ENCODE peak calls at places on chromosomes 3 and 15, in nine cellular contexts. One of them, this sample, is unnamed. For H3K9me3, the result is how much of the 10 kb centered on the place peaks cover.

GRCh38 chr3:89859738-89860137 is 752.3 kb downstream of the EPHA3 start:
- DNase-seq in HCT116: no peak
- DNase-seq in sigmoid colon: no peak
- DNase-seq in breast epithelium: no peak
- DNase-seq in H1: no peak
- DNase-seq in stomach: no peak
- DNase-seq in upper lobe of left lung: no peak
- DNase-seq in transverse colon: no peak
- DNase-seq in K562: no peak
- DNase-seq in this sample: no peak

GRCh38 chr3:39121626-39122025 is 14.1 kb downstream of the TTC21A start:
- DNase-seq in sigmoid colon: no peak
- DNase-seq in H1: no peak
- DNase-seq in upper lobe of left lung: no peak
- DNase-seq in transverse colon: no peak
- DNase-seq in breast epithelium: peak
- DNase-seq in K562: no peak
- DNase-seq in stomach: no peak
- DNase-seq in HCT116: no peak
- DNase-seq in this sample: peak

GRCh38 chr3:177679568-177680441 is 482.5 kb upstream of the TBL1XR1 start:
- DNase-seq in sigmoid colon: no peak
- DNase-seq in HCT116: no peak
- DNase-seq in upper lobe of left lung: no peak
- DNase-seq in H1: no peak
- DNase-seq in transverse colon: no peak
- DNase-seq in stomach: no peak
- DNase-seq in K562: peak
- DNase-seq in breast epithelium: no peak
- DNase-seq in this sample: no peak

GRCh38 chr15:65175511-65175910 is 9.6 kb downstream of the CLPX start:
- DNase-seq in stomach: no peak
- DNase-seq in K562: no peak
- DNase-seq in H1: no peak
- DNase-seq in transverse colon: no peak
- DNase-seq in HCT116: no peak
- DNase-seq in sigmoid colon: no peak
- DNase-seq in upper lobe of left lung: no peak
- DNase-seq in breast epithelium: no peak
- DNase-seq in this sample: no peak

GRCh38 chr3:166177130-166177529 is 339.9 kb upstream of the BCHE start:
- DNase-seq in H1: no peak
- DNase-seq in stomach: no peak
- DNase-seq in sigmoid colon: no peak
- DNase-seq in transverse colon: no peak
- DNase-seq in K562: no peak
- DNase-seq in breast epithelium: no peak
- DNase-seq in HCT116: no peak
- DNase-seq in upper lobe of left lung: no peak
- DNase-seq in this sample: no peak

GRCh38 chr3:45491344-45491743 is 103.0 kb downstream of the LARS2 start:
- DNase-seq in transverse colon: no peak
- DNase-seq in H1: no peak
- DNase-seq in HCT116: no peak
- DNase-seq in breast epithelium: no peak
- DNase-seq in upper lobe of left lung: no peak
- DNase-seq in sigmoid colon: no peak
- DNase-seq in stomach: no peak
- DNase-seq in K562: no peak
- DNase-seq in this sample: no peak

GRCh38 chr3:170493712-170494182 is 75.1 kb downstream of the CLDN11 start:
- DNase-seq in HCT116: no peak
- DNase-seq in transverse colon: no peak
- DNase-seq in H1: no peak
- DNase-seq in K562: no peak
- DNase-seq in upper lobe of left lung: no peak
- DNase-seq in breast epithelium: no peak
- DNase-seq in stomach: no peak
- DNase-seq in sigmoid colon: peak
- DNase-seq in this sample: no peak

GRCh38 chr3:80451393-80451792 is 683.6 kb upstream of the ROBO1 start:
- DNase-seq in stomach: no peak
- DNase-seq in sigmoid colon: no peak
- DNase-seq in H1: no peak
- DNase-seq in K562: no peak
- DNase-seq in upper lobe of left lung: no peak
- DNase-seq in breast epithelium: no peak
- DNase-seq in HCT116: no peak
- DNase-seq in transverse colon: no peak
- DNase-seq in this sample: no peak

GRCh38 chr3:58585994-58586393 is 8.8 kb upstream of the FAM107A start:
- DNase-seq in upper lobe of left lung: no peak
- DNase-seq in HCT116: no peak
- DNase-seq in transverse colon: no peak
- DNase-seq in sigmoid colon: no peak
- DNase-seq in H1: no peak
- DNase-seq in breast epithelium: no peak
- DNase-seq in stomach: no peak
- DNase-seq in K562: no peak
- DNase-seq in this sample: no peak

GRCh38 chr3:71707600-71707999 is 17.6 kb downstream of the EIF4E3 start:
- DNase-seq in K562: no peak
- DNase-seq in stomach: no peak
- DNase-seq in HCT116: no peak
- DNase-seq in sigmoid colon: no peak
- DNase-seq in H1: no peak
- DNase-seq in upper lobe of left lung: no peak
- DNase-seq in breast epithelium: no peak
- DNase-seq in transverse colon: no peak
- DNase-seq in this sample: no peak

GRCh38 chr3:148229107-148229506 is 468.6 kb upstream of the AGTR1 start:
- DNase-seq in upper lobe of left lung: no peak
- DNase-seq in HCT116: no peak
- DNase-seq in transverse colon: no peak
- DNase-seq in stomach: no peak
- DNase-seq in H1: no peak
- DNase-seq in breast epithelium: no peak
- DNase-seq in K562: no peak
- DNase-seq in sigmoid colon: no peak
- DNase-seq in this sample: no peak

GRCh38 chr3:152942366-152942765 is 107.4 kb downstream of the P2RY1 start:
- DNase-seq in upper lobe of left lung: no peak
- DNase-seq in H1: no peak
- DNase-seq in HCT116: no peak
- DNase-seq in sigmoid colon: no peak
- DNase-seq in stomach: no peak
- DNase-seq in K562: no peak
- DNase-seq in breast epithelium: no peak
- DNase-seq in transverse colon: no peak
- DNase-seq in this sample: no peak

GRCh38 chr3:158458464-158458863 is 112.5 kb upstream of the MLF1 start:
- DNase-seq in H1: no peak
- DNase-seq in HCT116: no peak
- DNase-seq in stomach: no peak
- DNase-seq in upper lobe of left lung: no peak
- DNase-seq in transverse colon: no peak
- DNase-seq in sigmoid colon: no peak
- DNase-seq in K562: no peak
- DNase-seq in breast epithelium: no peak
- DNase-seq in this sample: no peak

DNA sequence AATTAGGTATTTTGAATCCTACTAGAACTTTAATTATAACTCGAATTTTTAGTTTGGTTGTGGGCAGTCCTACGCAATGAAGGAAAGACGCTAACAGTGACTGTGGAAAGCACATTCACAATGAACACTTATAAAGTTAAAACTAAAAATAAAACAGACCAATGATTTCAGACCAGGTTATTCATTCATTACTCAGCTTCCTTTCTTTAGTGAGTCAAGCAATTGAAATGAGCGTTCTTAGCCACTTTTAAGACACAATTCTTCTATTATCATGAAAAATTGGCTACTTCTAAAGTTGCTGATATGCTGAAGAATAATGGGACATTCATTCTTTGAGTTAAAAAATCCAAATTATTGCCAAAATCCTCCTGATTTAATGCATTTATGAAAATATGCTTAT is 66.0 kb upstream of the CMSS1 start:
- DNase-seq in stomach: no peak
- DNase-seq in HCT116: no peak
- DNase-seq in H1: no peak
- DNase-seq in transverse colon: no peak
- DNase-seq in breast epithelium: no peak
- DNase-seq in upper lobe of left lung: no peak
- DNase-seq in sigmoid colon: no peak
- DNase-seq in K562: no peak
- DNase-seq in this sample: no peak
- TF ChIP-seq POLR2A in stomach: no peak
- TF ChIP-seq POLR2A in HCT116: no peak
- TF ChIP-seq POLR2A in H1: no peak
- TF ChIP-seq POLR2A in transverse colon: no peak
- TF ChIP-seq POLR2A in breast epithelium: no peak
- TF ChIP-seq POLR2A in upper lobe of left lung: no peak
- TF ChIP-seq POLR2A in sigmoid colon: no peak
- TF ChIP-seq POLR2A in K562: no peak
- TF ChIP-seq POLR2A in this sample: no peak

GRCh38 chr15:71505962-71506361 is 304.4 kb upstream of the NR2E3 start:
- DNase-seq in HCT116: no peak
- DNase-seq in upper lobe of left lung: no peak
- DNase-seq in K562: no peak
- DNase-seq in breast epithelium: no peak
- DNase-seq in transverse colon: no peak
- DNase-seq in sigmoid colon: no peak
- DNase-seq in H1: no peak
- DNase-seq in stomach: no peak
- DNase-seq in this sample: no peak
- TF ChIP-seq POLR2AphosphoS5 in HCT116: no peak
- TF ChIP-seq POLR2AphosphoS5 in upper lobe of left lung: no peak
- TF ChIP-seq POLR2AphosphoS5 in K562: no peak
- TF ChIP-seq POLR2AphosphoS5 in breast epithelium: no peak
- TF ChIP-seq POLR2AphosphoS5 in transverse colon: no peak
- TF ChIP-seq POLR2AphosphoS5 in sigmoid colon: no peak
- TF ChIP-seq POLR2AphosphoS5 in H1: no peak
- TF ChIP-seq POLR2AphosphoS5 in stomach: no peak
- TF ChIP-seq POLR2AphosphoS5 in this sample: no peak

GRCh38 chr3:10387881-10388621 is 67.1 kb upstream of the SEC13 start:
- DNase-seq in H1: no peak
- DNase-seq in stomach: no peak
- DNase-seq in HCT116: no peak
- DNase-seq in upper lobe of left lung: no peak
- DNase-seq in transverse colon: no peak
- DNase-seq in breast epithelium: no peak
- DNase-seq in K562: no peak
- DNase-seq in sigmoid colon: no peak
- DNase-seq in this sample: peak

GRCh38 chr3:10391391-10391790 is 70.5 kb upstream of the SEC13 start:
- DNase-seq in HCT116: no peak
- DNase-seq in upper lobe of left lung: no peak
- DNase-seq in transverse colon: no peak
- DNase-seq in sigmoid colon: no peak
- DNase-seq in breast epithelium: no peak
- DNase-seq in stomach: no peak
- DNase-seq in H1: no peak
- DNase-seq in K562: no peak
- DNase-seq in this sample: peak

GRCh38 chr3:10389341-10389740 is 68.4 kb upstream of the SEC13 start:
- DNase-seq in breast epithelium: no peak
- DNase-seq in HCT116: no peak
- DNase-seq in sigmoid colon: no peak
- DNase-seq in upper lobe of left lung: no peak
- DNase-seq in H1: no peak
- DNase-seq in stomach: no peak
- DNase-seq in K562: no peak
- DNase-seq in transverse colon: no peak
- DNase-seq in this sample: no peak

GRCh38 chr3:10390641-10391373 is 69.9 kb upstream of the SEC13 start:
- DNase-seq in upper lobe of left lung: no peak
- DNase-seq in stomach: no peak
- DNase-seq in K562: no peak
- DNase-seq in transverse colon: no peak
- DNase-seq in breast epithelium: no peak
- DNase-seq in H1: no peak
- DNase-seq in HCT116: no peak
- DNase-seq in sigmoid colon: no peak
- DNase-seq in this sample: peak

DNA sequence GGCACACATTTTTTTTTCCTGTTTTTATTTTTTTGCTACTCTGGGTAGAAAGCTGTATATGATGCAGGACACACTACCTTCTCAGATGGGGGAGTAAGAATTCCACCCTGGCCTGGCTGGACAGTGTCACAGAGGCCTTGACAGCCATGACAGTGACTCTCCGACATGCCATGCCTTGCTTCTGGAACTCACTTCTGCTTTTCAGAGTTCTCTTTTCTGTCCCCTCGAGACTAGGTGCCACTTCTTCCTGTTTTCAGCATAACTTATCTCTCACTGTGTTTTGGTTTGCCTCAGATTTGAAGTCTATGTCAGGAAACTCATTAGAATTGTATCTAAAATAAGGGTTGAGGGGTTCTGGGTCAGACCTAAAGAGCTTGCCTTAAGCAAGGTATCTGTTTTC is 69.1 kb upstream of the SEC13 start:
- DNase-seq in HCT116: no peak
- DNase-seq in stomach: no peak
- DNase-seq in H1: no peak
- DNase-seq in K562: no peak
- DNase-seq in transverse colon: no peak
- DNase-seq in sigmoid colon: no peak
- DNase-seq in upper lobe of left lung: no peak
- DNase-seq in breast epithelium: no peak
- DNase-seq in this sample: peak
- H3K9me3 ChIP-seq in HCT116: under half
- H3K9me3 ChIP-seq in stomach: under half
- H3K9me3 ChIP-seq in H1: under half
- H3K9me3 ChIP-seq in K562: under half
- H3K9me3 ChIP-seq in transverse colon: under half
- H3K9me3 ChIP-seq in sigmoid colon: under half
- H3K9me3 ChIP-seq in upper lobe of left lung: under half
- H3K9me3 ChIP-seq in breast epithelium: half or more
- H3K9me3 ChIP-seq in this sample: under half

DNA sequence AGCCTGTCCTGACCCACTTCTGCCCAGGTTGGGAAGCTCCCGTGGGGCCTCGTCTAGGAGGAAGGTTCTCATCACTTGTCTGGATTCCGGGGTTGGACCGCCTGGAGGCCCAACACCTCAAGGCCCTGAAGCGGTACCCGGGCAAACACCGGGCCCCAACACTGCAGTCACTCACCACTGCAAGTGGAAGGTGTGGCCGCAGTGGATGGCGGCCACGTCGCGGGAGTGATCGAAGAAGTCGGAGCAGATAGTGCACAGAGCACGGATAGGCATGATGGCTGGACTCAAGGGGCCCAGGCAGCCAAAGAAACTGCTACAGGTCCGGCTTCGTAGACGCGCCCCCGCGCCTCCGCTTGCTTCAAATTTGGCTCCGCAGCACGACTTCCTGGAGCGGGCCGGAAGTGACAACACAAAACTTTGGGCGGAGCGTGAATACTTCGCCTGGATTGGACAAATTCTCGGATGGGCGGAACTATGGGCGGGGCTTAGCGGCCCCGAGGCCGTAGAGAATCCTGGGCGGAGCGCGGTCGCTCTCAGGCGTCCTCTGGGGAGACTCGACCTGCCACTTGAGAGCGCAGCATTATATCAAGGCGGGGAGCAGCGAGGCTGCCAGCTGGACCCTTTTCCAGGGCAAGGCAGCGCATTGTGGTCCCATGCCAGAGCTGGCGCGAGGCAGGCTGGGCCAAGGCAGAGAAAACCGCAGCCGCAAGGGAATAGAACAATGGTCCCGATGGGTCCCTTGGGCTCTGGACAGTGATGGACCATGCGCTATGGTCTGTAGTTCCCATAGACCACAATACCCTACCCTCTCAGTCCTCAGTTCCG is at the start of gene TRAIP:
- DNase-seq in stomach: peak
- DNase-seq in K562: peak
- DNase-seq in HCT116: peak
- DNase-seq in sigmoid colon: peak
- DNase-seq in breast epithelium: peak
- DNase-seq in upper lobe of left lung: peak
- DNase-seq in H1: peak
- DNase-seq in transverse colon: peak
- DNase-seq in this sample: peak
- TF ChIP-seq POLR2A in stomach: no peak
- TF ChIP-seq POLR2A in K562: peak
- TF ChIP-seq POLR2A in HCT116: peak
- TF ChIP-seq POLR2A in sigmoid colon: peak
- TF ChIP-seq POLR2A in breast epithelium: peak
- TF ChIP-seq POLR2A in upper lobe of left lung: no peak
- TF ChIP-seq POLR2A in H1: no peak
- TF ChIP-seq POLR2A in transverse colon: peak
- TF ChIP-seq POLR2A in this sample: no peak